ENCODE peak calls at places on chromosome 2, in six cellular contexts. J is neural progenitor cell, K is PC-3, N is HCT116, I is hepatocyte, D is MM.1S. A is an unnamed sample.

GRCh38 chr2:166090346-166090745 is 37.5 kb downstream of the SCN1A start:
- DNase-seq in J (no peak), I (no peak), N (no peak), D (no peak), K (no peak), A (no peak)

GRCh38 chr2:27871805-27872204 is 18.4 kb downstream of the RBKS start:
- DNase-seq in J (peak; percentile 3), N (no peak), K (no peak), I (no peak), D (no peak), A (no peak)

GRCh38 chr2:168948621-168949212 is 47.6 kb downstream of the G6PC2 start:
- DNase-seq in D (peak; percentile 37), I (peak; percentile 8), K (peak; percentile 60), J (peak; percentile 37), N (no peak), A (peak; percentile 26)

GRCh38 chr2:205660521-205661124 is 21.7 kb upstream of the NRP2 start:
- DNase-seq in N (no peak), D (no peak), J (no peak), K (peak; percentile 73), I (no peak), A (no peak)

GRCh38 chr2:152434395-152435182 is 99.6 kb downstream of the FMNL2 start:
- DNase-seq in K (no peak), I (no peak), D (no peak), J (peak; percentile 86), N (no peak), A (no peak)

GRCh38 chr2:224933416-224933815 is 108.9 kb downstream of the DOCK10 start:
- DNase-seq in I (no peak), N (no peak), K (no peak), D (no peak), J (no peak), A (no peak)

GRCh38 chr2:38601463-38602135 is 1.1 kb downstream of the HNRNPLL start:
- DNase-seq in K (peak; percentile 45), J (peak; percentile 56), I (peak; percentile 16), D (peak; percentile 32), N (no peak), A (peak; percentile 15)

GRCh38 chr2:45497355-45497754 is 113.7 kb downstream of the SRBD1 start:
- DNase-seq in N (no peak), I (peak; percentile 4), K (no peak), D (peak; percentile 68), J (no peak), A (peak; percentile 10)

GRCh38 chr2:201406077-201406662 is 45.1 kb downstream of the TRAK2 start:
- DNase-seq in K (peak; percentile 44), J (no peak), N (no peak), I (peak; percentile 41), D (no peak), A (no peak)

GRCh38 chr2:25960396-25960795 is 21.9 kb downstream of the KIF3C start:
- DNase-seq in K (no peak), N (no peak), D (no peak), J (no peak), I (no peak), A (no peak)

GRCh38 chr2:238264072-238264460 is 24.2 kb upstream of the HES6 start:
- DNase-seq in N (no peak), K (no peak), D (no peak), I (no peak), J (no peak), A (no peak)

GRCh38 chr2:181169459-181169858 is 189.1 kb downstream of the UBE2E3 start:
- DNase-seq in I (no peak), N (no peak), K (no peak), J (no peak), D (no peak), A (no peak)

GRCh38 chr2:120576509-120577474 is 158.9 kb upstream of the GLI2 start:
- DNase-seq in I (no peak), N (no peak), D (no peak), K (peak; percentile 10), J (no peak), A (no peak)

GRCh38 chr2:42910657-42911405 is 118.4 kb upstream of the HAAO start:
- DNase-seq in N (no peak), I (no peak), D (no peak), J (no peak), K (no peak), A (no peak)

GRCh38 chr2:120542911-120543527 is 192.6 kb upstream of the GLI2 start:
- DNase-seq in D (no peak), I (no peak), J (no peak), K (no peak), N (no peak), A (no peak)

GRCh38 chr2:237773826-237774225 is 24.8 kb upstream of the RBM44 start:
- DNase-seq in I (no peak), N (no peak), K (no peak), D (no peak), J (no peak), A (no peak)

DNA sequence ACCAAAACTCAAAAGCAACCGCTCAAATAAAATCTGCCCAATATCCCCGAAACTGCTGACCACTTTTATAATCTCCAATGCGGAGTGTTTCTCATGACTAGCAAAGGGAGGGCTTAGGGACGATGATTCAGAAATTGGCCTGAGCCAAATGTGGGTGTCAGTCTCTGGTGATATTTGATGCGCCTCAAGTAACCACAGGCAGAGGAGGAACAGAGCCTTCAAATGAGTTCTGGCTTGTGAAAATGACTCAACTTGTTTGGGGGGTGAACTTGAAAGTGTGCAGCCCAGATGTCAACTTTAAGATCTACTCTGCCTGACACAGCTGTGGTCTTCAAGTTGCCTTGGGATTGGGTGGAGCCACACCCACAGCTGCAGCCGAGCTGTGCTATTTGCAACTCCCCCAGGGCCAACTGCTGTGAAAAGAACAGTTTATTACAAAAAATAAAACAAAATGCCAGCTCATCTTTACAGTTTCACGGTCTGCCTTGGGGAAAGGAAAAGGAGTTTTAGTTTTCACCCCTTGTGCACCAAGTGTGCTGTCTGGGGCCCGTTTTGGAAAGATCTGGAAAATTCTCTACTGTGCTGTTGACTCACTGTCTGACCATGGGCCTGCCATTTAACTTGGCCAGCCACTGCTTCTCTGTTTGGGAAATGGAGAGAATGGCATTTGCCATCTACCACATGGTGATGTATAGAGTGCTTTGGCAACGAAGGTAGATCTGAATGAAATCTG is 222.1 kb downstream of the MTX2 start:
- DNase-seq in K (peak; percentile 69), I (peak; percentile 68), J (no peak), N (no peak), D (peak; percentile 84), A (peak; percentile 5)
- TF ChIP-seq EZH2phosphoT487 in K (no peak), I (no peak), J (no peak), N (no peak), D (no peak), A (no peak)

GRCh38 chr2:117859924-117860647 is 45.6 kb downstream of the DDX18 start:
- DNase-seq in D (no peak), I (no peak), J (no peak), N (no peak), K (no peak), A (no peak)

GRCh38 chr2:117856415-117857210 is 42.1 kb downstream of the DDX18 start:
- DNase-seq in I (no peak), N (peak; percentile 15), J (no peak), D (no peak), K (peak; percentile 94), A (no peak)

GRCh38 chr2:117858336-117858735 is 43.8 kb downstream of the DDX18 start:
- DNase-seq in K (no peak), N (no peak), I (no peak), J (no peak), D (no peak), A (no peak)

GRCh38 chr2:117859532-117859911 is 45.0 kb downstream of the DDX18 start:
- DNase-seq in D (no peak), N (no peak), K (no peak), J (no peak), I (no peak), A (no peak)

DNA sequence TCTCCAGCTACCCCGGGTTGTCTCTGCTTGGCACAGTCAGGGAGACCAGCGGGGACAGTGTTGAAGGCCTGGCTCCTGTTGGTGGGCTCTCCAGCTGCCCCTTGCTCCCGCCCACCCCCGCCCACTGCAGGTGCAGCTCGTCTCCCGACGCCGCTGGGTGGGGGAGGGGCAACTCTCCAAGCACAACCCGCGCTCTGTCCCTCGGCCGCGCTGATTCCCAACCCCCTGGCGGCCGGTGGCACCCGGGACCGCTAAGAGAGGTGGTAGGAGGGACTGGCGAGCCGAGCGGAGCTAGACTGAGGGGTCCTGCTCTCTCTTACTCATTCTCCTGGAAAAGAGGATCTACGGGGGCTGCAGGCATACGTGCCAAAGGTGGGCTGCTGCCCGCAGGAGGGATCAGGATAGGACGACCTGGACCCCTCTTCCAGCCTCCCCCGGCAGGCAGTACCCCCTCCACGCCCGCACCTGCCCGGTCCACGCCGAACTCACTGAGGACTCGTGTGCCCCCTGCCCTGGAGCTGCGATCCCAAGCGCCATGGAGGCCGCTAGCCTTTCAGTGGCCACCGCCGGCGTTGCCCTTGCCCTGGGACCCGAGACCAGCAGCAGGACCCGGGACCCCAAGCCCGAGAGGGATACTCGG is 44.5 kb downstream of the DDX18 start:
- DNase-seq in D (no peak), N (no peak), I (no peak), J (peak; percentile 50), K (no peak), A (no peak)
- TF ChIP-seq CTCF in D (no peak), N (no peak), I (no peak), J (no peak), K (no peak), A (no peak)

DNA sequence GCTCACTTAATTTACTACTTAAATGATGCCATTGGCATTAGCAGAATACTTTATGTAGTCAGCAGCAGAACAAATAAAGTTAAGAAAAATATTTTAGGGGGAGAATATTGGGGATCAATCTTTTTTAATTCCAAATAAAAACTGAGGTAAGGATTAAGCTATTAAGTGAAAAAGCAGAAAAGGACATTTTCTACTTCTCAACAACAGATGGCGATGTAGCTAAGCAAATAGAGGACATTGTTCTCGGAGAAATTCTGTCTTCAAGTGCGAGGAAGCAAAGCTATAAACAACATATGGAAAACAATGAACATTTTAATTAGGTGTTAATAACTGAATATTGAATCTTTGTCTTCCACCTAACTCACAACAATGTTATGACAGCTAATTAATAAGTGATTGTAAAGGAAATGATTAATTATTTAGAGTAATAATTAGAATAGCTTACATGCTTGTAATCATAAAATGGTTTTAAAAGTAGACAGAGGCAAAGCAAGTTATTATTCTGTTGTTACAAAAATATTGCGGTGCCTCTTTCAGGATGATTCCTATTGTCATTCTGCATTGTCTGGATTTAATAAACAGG is 32.8 kb upstream of the CCDC93 start:
- DNase-seq in N (peak; percentile 26), D (peak; percentile 65), K (peak; percentile 71), J (peak; percentile 43), I (peak; percentile 44), A (peak; percentile 70)
- H3K4me1 ChIP-seq in N (peaks cover 24% of the 10 kb centered on the region), D (peaks cover 4% of the 10 kb centered on the region), K (peaks cover 53% of the 10 kb centered on the region), J (peaks cover 13% of the 10 kb centered on the region), I (no peaks in the 10 kb centered on the region), A (peaks cover 42% of the 10 kb centered on the region)

DNA sequence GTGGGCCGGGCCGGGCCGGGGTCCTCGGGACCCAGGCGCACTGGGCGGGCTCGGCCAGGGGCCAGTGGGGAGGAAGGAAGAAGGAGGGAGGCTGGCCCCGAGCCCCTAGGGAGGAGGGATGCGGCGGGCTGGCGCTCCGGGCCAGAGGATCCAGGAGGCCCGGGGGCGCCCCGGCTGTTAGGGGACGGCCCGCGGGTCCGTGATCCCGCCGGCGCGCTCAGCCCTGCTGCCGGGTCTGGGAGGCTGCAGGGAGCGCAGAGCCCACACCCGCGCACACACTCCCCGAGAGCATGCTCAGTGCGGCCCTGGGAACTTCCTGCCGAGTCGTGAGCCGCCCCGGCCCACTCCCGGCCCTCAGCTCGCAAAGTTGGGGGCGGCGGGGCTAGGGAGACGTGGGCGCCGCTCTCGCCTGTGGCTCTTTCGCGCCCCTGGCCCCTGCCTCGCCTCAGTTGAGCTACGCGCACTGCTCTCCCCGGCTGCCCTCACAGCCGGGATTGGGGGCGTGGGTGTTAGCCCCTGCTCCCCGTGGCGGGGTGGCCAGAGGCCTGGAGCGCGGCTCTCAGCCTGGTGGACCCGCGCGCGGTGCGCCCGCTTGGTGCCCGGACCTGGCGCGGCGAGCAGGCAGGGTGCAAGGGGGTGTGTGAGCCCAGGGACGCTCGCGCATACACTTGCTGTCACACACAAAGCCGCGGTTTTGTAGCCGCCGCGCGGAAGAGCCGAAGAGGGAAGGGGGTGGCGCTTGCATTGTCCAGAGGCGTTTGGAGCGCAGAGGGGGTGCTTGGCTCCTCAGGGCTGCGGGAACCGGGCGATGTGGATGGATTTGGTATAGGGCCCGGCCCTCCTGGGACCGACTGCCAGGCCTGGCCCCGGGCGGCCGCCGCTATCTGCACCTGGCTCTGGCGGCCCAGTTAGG is 132.9 kb upstream of the MGAT5 start:
- DNase-seq in K (peak; percentile 52), J (peak; percentile 84), D (peak; percentile 71), I (peak; percentile 80), N (no peak), A (peak; percentile 76)
- TF ChIP-seq EZH2phosphoT487 in K (no peak), J (no peak), D (no peak), I (no peak), N (no peak), A (no peak)

A was measured in OCI-LY7.